ENCODE peak calls at places on chromosomes 11 and 22, in five cellular contexts. T, G, P, Q and A are unnamed samples.

GRCh38 chr11:1935156-1936071 is 11.7 kb upstream of the MRPL23 start:
- DNase-seq in T (no peak), G (peak), P (peak), Q (no peak), A (no peak)

GRCh38 chr11:65493367-65494176 is 5.3 kb upstream of the MALAT1 start:
- DNase-seq in T (peak), G (peak), P (no peak), Q (peak), A (peak)

GRCh38 chr11:19756675-19757475 is 44.2 kb downstream of the NAV2 start:
- DNase-seq in T (peak), G (no peak), P (no peak), Q (no peak), A (no peak)

GRCh38 chr22:32389685-32390084 is 22.4 kb downstream of the RTCB start:
- DNase-seq in T (no peak), G (no peak), P (peak), Q (no peak), A (peak)

GRCh38 chr11:72741429-72741833 is 10.8 kb downstream of the ARAP1 start:
- DNase-seq in T (no peak), G (no peak), P (peak), Q (peak), A (peak)

GRCh38 chr11:106473089-106473722 is 395.7 kb downstream of the AASDHPPT start:
- DNase-seq in T (no peak), G (no peak), P (no peak), Q (peak), A (peak)

GRCh38 chr11:125987066-125987641 is 41.3 kb downstream of the VSIG10L2 start:
- DNase-seq in T (no peak), G (no peak), P (no peak), Q (no peak), A (no peak)

GRCh38 chr22:23245045-23245798 is 64.9 kb downstream of the BCR start:
- DNase-seq in T (no peak), G (no peak), P (no peak), Q (no peak), A (peak)

GRCh38 chr11:35623708-35624168 is 5.5 kb downstream of the FJX1 start:
- DNase-seq in T (no peak), G (no peak), P (no peak), Q (peak), A (peak)

GRCh38 chr22:38030311-38031133 is 26.7 kb upstream of the PICK1 start:
- DNase-seq in T (no peak), G (no peak), P (peak), Q (no peak), A (no peak)

GRCh38 chr11:2814751-2815150 is 70.8 kb downstream of the CDKN1C start:
- DNase-seq in T (no peak), G (no peak), P (no peak), Q (no peak), A (no peak)

GRCh38 chr11:44630511-44631210 is 65.2 kb downstream of the CD82 start:
- DNase-seq in T (no peak), G (peak), P (no peak), Q (no peak), A (no peak)

GRCh38 chr11:12122083-12122482 is 11.7 kb downstream of the MICAL2 start:
- DNase-seq in T (no peak), G (no peak), P (no peak), Q (peak), A (peak)

GRCh38 chr11:128367573-128367972 is 219.8 kb downstream of the ETS1 start:
- DNase-seq in T (no peak), G (no peak), P (no peak), Q (no peak), A (no peak)

DNA sequence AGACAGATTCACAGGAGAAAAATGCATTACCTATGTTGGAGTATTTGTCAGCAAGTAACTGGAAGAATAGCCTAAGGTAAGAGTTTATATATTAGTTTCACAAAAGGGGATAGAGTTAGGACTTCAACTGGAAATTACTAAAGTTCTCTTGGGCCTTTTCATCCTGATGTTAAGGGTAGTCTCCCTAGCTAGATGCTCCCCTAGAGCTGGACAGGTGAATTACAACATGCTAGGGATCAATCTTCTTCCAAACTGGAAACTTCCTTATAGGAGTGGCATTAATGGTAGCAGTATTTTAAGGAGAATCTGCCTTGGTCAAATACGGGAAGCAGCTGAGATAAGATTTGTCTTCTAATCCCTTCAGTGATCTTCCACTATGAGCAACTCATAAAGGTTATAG is 632.8 kb upstream of the RAG2 start:
- DNase-seq in T (no peak), G (no peak), P (no peak), Q (no peak), A (peak)
- TF ChIP-seq CTCF in T (no peak), G (no peak), P (peak), Q (peak), A (peak)

GRCh38 chr11:47259178-47259977 is 1.6 kb downstream of the NR1H3 start:
- DNase-seq in T (no peak), G (no peak), P (peak), Q (peak), A (peak)
- TF ChIP-seq CTCF in T (no peak), G (peak), P (peak), Q (peak), A (peak)

DNA sequence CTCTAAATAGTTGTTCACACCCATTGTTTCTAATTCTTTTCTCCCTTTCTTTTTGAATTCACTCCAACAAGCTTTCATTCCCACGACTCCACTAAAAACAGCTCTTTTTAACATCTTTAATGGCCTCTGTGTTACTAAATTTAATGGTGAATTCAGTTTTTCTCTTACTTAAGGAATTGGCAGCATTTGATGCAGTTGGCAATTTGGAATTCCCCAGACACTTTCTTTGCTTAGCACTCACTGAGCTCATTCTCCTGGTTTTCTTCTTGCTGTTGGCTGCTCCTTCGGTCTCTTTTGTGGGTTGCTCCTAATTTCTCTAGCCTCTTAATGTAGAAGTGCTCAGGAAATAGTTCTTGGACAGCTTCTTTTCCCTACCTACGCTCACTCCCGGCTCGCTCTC is 40.5 kb upstream of the OR9Q1 start:
- DNase-seq in T (no peak), G (no peak), P (no peak), Q (no peak), A (no peak)
- TF ChIP-seq CTCF in T (no peak), G (no peak), P (no peak), Q (no peak), A (no peak)

GRCh38 chr11:67239795-67240574 is 26.3 kb upstream of the GRK2 start:
- DNase-seq in T (peak), G (peak), P (peak), Q (peak), A (peak)
- TF ChIP-seq CTCF in T (peak), G (no peak), P (no peak), Q (no peak), A (no peak)

GRCh38 chr11:118928870-118929495 is 3.3 kb upstream of the BCL9L start:
- DNase-seq in T (no peak), G (peak), P (peak), Q (peak), A (peak)
- TF ChIP-seq CTCF in T (no peak), G (no peak), P (no peak), Q (peak), A (no peak)

GRCh38 chr11:3984896-3985295 is 109.7 kb upstream of the RRM1 start:
- DNase-seq in T (no peak), G (no peak), P (no peak), Q (no peak), A (no peak)
- TF ChIP-seq CTCF in T (peak), G (no peak), P (no peak), Q (no peak), A (no peak)

GRCh38 chr11:134270250-134270714 is 5.9 kb upstream of the GLB1L3 start:
- DNase-seq in T (no peak), G (no peak), P (no peak), Q (peak), A (peak)
- TF ChIP-seq CTCF in T (no peak), G (no peak), P (no peak), Q (peak), A (peak)

DNA sequence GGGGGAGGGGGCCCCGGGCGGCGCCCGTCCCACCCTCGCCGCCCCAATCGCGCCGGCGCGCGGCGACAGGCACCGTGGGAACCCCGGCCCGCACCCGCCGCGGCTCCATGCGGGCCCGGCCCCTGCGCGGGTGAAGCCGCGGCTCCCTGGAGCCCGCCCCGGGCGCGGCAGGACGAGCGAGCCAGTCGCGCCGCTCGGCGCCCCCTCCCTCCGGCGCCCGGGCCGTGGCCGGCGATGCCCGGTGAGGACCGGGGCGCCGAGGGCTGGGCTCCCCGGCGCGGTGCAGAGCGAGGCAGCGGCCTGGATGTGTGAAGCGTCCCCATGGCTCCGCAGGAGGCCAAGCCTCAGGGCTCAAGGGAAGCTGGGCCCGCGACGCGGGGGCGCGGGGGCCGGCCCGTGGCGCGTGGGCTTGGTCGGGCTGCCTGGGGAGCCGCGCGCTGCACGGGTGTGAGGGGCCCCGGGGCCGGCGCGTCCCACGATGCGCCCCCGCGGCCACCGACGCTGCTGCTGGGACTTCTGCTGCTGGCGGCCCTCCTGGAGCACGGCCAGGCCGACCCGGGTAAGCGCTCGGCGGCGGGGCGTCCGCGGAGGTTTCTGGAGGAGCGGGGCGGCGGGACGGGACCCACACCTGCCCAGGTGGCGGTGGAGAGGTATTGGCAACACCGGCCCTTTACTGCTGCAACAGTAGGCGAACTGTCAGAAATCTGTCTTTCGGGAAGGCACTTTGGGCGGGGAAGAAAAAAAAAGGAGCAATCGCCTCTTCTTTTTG is 119.3 kb downstream of the HIPK3 start:
- DNase-seq in T (no peak), G (no peak), P (peak), Q (no peak), A (no peak)
- TF ChIP-seq CTCF in T (no peak), G (no peak), P (no peak), Q (no peak), A (no peak)